ENCODE peak calls at places on chromosomes 4 and X, in nine cellular contexts. G, H, D, S, X, U, A, E and V are unnamed samples.

GRCh38 chrX:115373308-115373707 is 83.8 kb downstream of the LUZP4 start:
- DNase-seq in G (no peak), H (no peak), D (no peak), S (no peak), X (no peak), U (no peak), A (no peak), E (no peak), V (no peak)

GRCh38 chr4:119300388-119301131 is 21.4 kb downstream of the FABP2 start:
- DNase-seq in G (no peak), H (peak), D (peak), S (peak), X (peak), U (peak), A (peak), E (peak), V (peak)

GRCh38 chr4:106864231-106864630 is 171.9 kb downstream of the DKK2 start:
- DNase-seq in G (no peak), H (no peak), D (no peak), S (no peak), X (no peak), U (no peak), A (no peak), E (no peak), V (no peak)

GRCh38 chr4:1766336-1767057 is 26.6 kb upstream of the FGFR3 start:
- DNase-seq in G (no peak), H (no peak), D (no peak), S (no peak), X (no peak), U (no peak), A (no peak), E (peak), V (no peak)

GRCh38 chrX:261167-261857 is 19.9 kb upstream of the PLCXD1 start:
- DNase-seq in G (no peak), H (no peak), D (no peak), S (no peak), X (no peak), U (no peak), A (no peak), E (no peak), V (no peak)

GRCh38 chr4:126051709-126052424 is 737.1 kb downstream of the FAT4 start:
- DNase-seq in G (no peak), H (no peak), D (peak), S (no peak), X (no peak), U (no peak), A (no peak), E (no peak), V (no peak)

GRCh38 chr4:140049924-140050681 is 103.9 kb downstream of the MAML3 start:
- DNase-seq in G (peak), H (peak), D (peak), S (no peak), X (peak), U (peak), A (no peak), E (peak), V (no peak)

GRCh38 chrX:20265221-20265725 is 1.4 kb downstream of the RPS6KA3 start:
- DNase-seq in G (peak), H (peak), D (peak), S (no peak), X (no peak), U (peak), A (peak), E (no peak), V (peak)

GRCh38 chrX:84721416-84721815 is 219.2 kb upstream of the HDX start:
- DNase-seq in G (no peak), H (no peak), D (no peak), S (no peak), X (no peak), U (no peak), A (no peak), E (no peak), V (no peak)

GRCh38 chrX:149221246-149221645 is 283.9 kb downstream of the IDS start:
- DNase-seq in G (no peak), H (no peak), D (no peak), S (no peak), X (no peak), U (no peak), A (no peak), E (no peak), V (no peak)

GRCh38 chr4:139014391-139015268 is 951 bp upstream of the NOCT start:
- DNase-seq in G (peak), H (peak), D (peak), S (no peak), X (no peak), U (peak), A (no peak), E (no peak), V (no peak)

GRCh38 chr4:10598829-10599228 is 85.7 kb downstream of the CLNK start:
- DNase-seq in G (no peak), H (no peak), D (no peak), S (no peak), X (no peak), U (no peak), A (no peak), E (no peak), V (no peak)

GRCh38 chr4:81754169-81754568 is 282.5 kb upstream of the RASGEF1B start:
- DNase-seq in G (no peak), H (no peak), D (no peak), S (no peak), X (no peak), U (no peak), A (no peak), E (no peak), V (no peak)

GRCh38 chr4:159937595-159937994 is 834.7 kb downstream of the RAPGEF2 start:
- DNase-seq in G (peak), H (no peak), D (no peak), S (no peak), X (no peak), U (peak), A (no peak), E (no peak), V (no peak)

GRCh38 chrX:54746928-54747327 is 51.1 kb downstream of the ITIH6 start:
- DNase-seq in G (no peak), H (no peak), D (no peak), S (no peak), X (no peak), U (no peak), A (no peak), E (no peak), V (no peak)

GRCh38 chr4:44678094-44679023 is at the start of gene GUF1:
- DNase-seq in G (peak), H (peak), D (peak), S (peak), X (peak), U (peak), A (peak), E (peak), V (peak)